ENCODE peak calls at places on chromosomes 1 and 21, in seven cellular contexts. O is OCI-LY7; H is neuronal stem cell; T is CD8-positive, alpha-beta memory T cell; K is H1; P is CD8-positive, alpha-beta T cell; Q is uterus. G is an unnamed sample. For H3K4me1, the result is how much of the 10 kb centered on the place peaks cover.

GRCh38 chr1:203681739-203682138 is 55.1 kb downstream of the ATP2B4 start:
- DNase-seq in T (no peak), K (no peak), Q (no peak), H (no peak), O (no peak), P (no peak), G (no peak)

GRCh38 chr1:63787875-63788274 is 14.1 kb downstream of the ROR1 start:
- DNase-seq in P (no peak), Q (no peak), H (no peak), K (no peak), T (no peak), O (no peak), G (no peak)

GRCh38 chr1:155086182-155086741 is 7.6 kb downstream of the EFNA3 start:
- DNase-seq in H (peak), O (peak), Q (peak), P (peak), T (peak), K (no peak), G (peak)

GRCh38 chr21:37546949-37547614 is 180.5 kb downstream of the DYRK1A start:
- DNase-seq in P (no peak), T (no peak), H (no peak), K (no peak), O (no peak), Q (no peak), G (no peak)

GRCh38 chr1:228842094-228842775 is 107.0 kb downstream of the RHOU start:
- DNase-seq in H (no peak), O (no peak), Q (no peak), T (no peak), P (no peak), K (no peak), G (no peak)

GRCh38 chr1:244878681-244879080 is 14.3 kb upstream of the HNRNPU start:
- DNase-seq in H (no peak), T (no peak), P (no peak), O (no peak), Q (no peak), K (no peak), G (no peak)

GRCh38 chr1:3711780-3712451 is 40.3 kb upstream of the CCDC27 start:
- DNase-seq in P (no peak), K (no peak), T (no peak), Q (no peak), H (no peak), O (no peak), G (no peak)

GRCh38 chr1:226541631-226542622 is 6.6 kb upstream of the STUM start:
- DNase-seq in O (no peak), H (no peak), T (no peak), Q (no peak), K (no peak), P (no peak), G (peak)

GRCh38 chr1:22154063-22154462 is 11.2 kb upstream of the WNT4 start:
- DNase-seq in K (no peak), H (no peak), Q (no peak), T (no peak), O (no peak), P (no peak), G (no peak)

GRCh38 chr1:228082975-228083870 is 715 bp downstream of the ARF1 start:
- DNase-seq in T (no peak), O (peak), P (no peak), K (no peak), H (no peak), Q (peak), G (peak)

GRCh38 chr1:15825800-15826199 is 18.4 kb upstream of the UQCRHL start:
- DNase-seq in P (no peak), T (no peak), Q (no peak), O (no peak), H (no peak), K (no peak), G (no peak)

GRCh38 chr1:164562947-164563346 is 4.0 kb downstream of the PBX1 start:
- DNase-seq in P (no peak), Q (no peak), H (no peak), T (no peak), K (no peak), O (no peak), G (no peak)

GRCh38 chr1:241666419-241666818 is 14.3 kb downstream of the WDR64 start:
- DNase-seq in O (no peak), K (no peak), P (no peak), Q (no peak), T (no peak), H (no peak), G (no peak)

GRCh38 chr1:189211742-189212141 is 1265.9 kb downstream of the BRINP3 start:
- DNase-seq in O (no peak), T (no peak), P (no peak), Q (no peak), K (no peak), H (no peak), G (no peak)

GRCh38 chr1:222454782-222455181 is 93.1 kb downstream of the HHIPL2 start:
- DNase-seq in P (no peak), H (no peak), K (no peak), O (no peak), Q (peak), T (no peak), G (peak)

GRCh38 chr1:6104631-6105030 is 58.9 kb downstream of the KCNAB2 start:
- DNase-seq in O (no peak), K (no peak), H (no peak), Q (no peak), T (no peak), P (no peak), G (no peak)

GRCh38 chr21:29645666-29646553 is 293.9 kb downstream of the GRIK1 start:
- DNase-seq in P (no peak), K (no peak), Q (no peak), T (no peak), H (no peak), O (no peak), G (no peak)

GRCh38 chr1:172449012-172449584 is 5.2 kb upstream of the PIGC start:
- DNase-seq in K (no peak), P (no peak), H (no peak), Q (no peak), O (no peak), T (no peak), G (no peak)

GRCh38 chr1:39214998-39215873 is 10.7 kb downstream of the MACF1 start:
- DNase-seq in Q (no peak), T (peak), P (no peak), O (peak), H (no peak), K (no peak), G (no peak)

GRCh38 chr1:6922096-6922931 is 137.1 kb downstream of the CAMTA1 start:
- DNase-seq in Q (peak), H (no peak), O (no peak), T (no peak), P (no peak), K (no peak), G (peak)

GRCh38 chr1:26318338-26319064 is 743 bp downstream of the CD52 start:
- DNase-seq in H (no peak), Q (no peak), P (no peak), K (no peak), T (no peak), O (peak), G (peak)
- H3K4me1 ChIP-seq in H (under half), Q (under half), P (half or more), K (under half), T (half or more), O (half or more), G (under half)

DNA sequence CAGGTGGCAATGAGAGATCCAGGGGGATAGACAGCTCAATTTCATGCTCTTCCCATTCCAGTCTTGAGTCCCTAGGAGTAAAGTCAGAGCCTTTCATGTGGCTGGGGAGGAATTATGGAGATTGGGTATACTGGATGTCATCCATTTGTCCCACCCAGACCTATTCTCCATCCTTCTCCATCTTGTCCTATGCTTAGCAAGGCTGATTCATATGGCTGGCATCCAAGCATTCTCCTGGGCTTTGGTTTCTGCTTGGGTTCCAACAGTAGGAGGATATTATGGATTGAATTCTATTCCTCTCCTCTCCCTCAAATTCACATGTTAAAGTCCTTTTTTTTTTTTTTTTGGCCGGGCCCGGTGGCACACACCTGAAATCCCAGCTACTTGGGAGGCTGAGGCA is 3.8 kb upstream of the CDC20 start:
- DNase-seq in P (no peak), Q (no peak), O (no peak), K (no peak), T (no peak), H (no peak), G (no peak)
- H3K4me1 ChIP-seq in P (under half), Q (under half), O (under half), K (under half), T (under half), H (under half), G (under half)

DNA sequence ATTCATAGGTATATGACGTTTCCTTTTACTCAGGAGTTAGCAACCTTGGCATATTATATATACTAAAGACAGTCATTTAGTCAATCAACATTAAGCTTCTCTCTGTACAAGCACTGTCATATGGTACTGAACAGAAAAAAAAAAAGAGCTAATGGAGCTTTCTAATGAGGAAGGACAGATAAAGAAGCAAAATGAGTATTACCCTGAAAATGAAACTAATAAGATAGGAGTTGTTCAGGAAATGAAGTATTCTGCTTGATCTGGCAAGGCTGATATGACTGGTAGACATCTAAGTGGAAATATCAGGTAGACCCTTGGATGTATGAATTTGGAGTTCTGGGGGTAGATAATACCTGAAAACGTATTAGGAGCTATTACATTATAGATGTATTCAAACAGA is 4.3 kb upstream of the IKBKE start:
- DNase-seq in O (no peak), T (no peak), H (no peak), Q (no peak), P (no peak), K (no peak), G (no peak)
- H3K4me1 ChIP-seq in O (under half), T (half or more), H (under half), Q (under half), P (under half), K (under half), G (under half)

DNA sequence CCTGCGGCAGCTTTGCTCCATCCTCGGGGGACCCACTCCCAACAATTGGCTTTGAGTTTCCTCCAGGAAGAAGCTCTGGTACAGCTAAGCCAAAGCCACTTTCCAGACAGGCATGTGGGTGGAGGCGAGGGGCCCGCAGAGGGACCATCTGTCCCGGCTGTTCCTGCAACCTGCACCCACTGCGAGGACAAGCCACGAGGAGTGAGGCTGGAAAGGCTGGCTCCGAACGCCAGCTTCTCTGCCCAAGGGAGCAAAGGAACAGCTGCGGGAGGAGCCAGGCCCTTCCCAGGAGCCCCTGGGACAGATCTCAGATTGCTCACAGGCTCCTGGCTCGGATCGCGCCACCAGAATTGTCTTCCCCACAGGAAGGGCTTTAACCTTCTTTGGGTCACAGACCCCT is 28.3 kb upstream of the PEF1 start:
- DNase-seq in P (no peak), K (no peak), H (no peak), Q (no peak), O (no peak), T (no peak), G (no peak)
- H3K4me1 ChIP-seq in P (under half), K (under half), H (under half), Q (under half), O (under half), T (under half), G (under half)

GRCh38 chr1:2466270-2466665 is 9.8 kb upstream of the PLCH2 start:
- DNase-seq in H (no peak), Q (no peak), P (no peak), O (no peak), T (no peak), K (no peak), G (no peak)
- H3K4me1 ChIP-seq in H (under half), Q (under half), P (under half), O (under half), T (under half), K (under half), G (under half)

GRCh38 chr1:2250721-2251281 is 22.7 kb downstream of the SKI start:
- DNase-seq in T (no peak), K (no peak), O (no peak), Q (no peak), P (no peak), H (no peak), G (no peak)
- H3K4me1 ChIP-seq in T (half or more), K (under half), O (under half), Q (half or more), P (half or more), H (under half), G (under half)